ENCODE peak calls at places on chromosome 14, in ten cellular contexts. A is T-helper 2 cell; K is head of caudate nucleus; I is CD8-positive, alpha-beta T cell; U is HS-5; C is iPS-NIHi11; B is activated T-helper 9 cell treated with anti-CD3 and anti-CD28 coated beads, Interleukin-2, amount 50 U/mL, for 16 hours; V is T-helper 1 cell; R is fibroblast of the conjunctiva; E is T-helper 9 cell. G is an unnamed sample.

GRCh38 chr14:21840765-21841164 is 167.1 kb upstream of the OR4E1 start:
- DNase-seq in A (peak; percentile 7), K (no peak), I (no peak), U (no peak), C (no peak), B (no peak), V (no peak), R (no peak), E (no peak), G (peak; percentile 7)

GRCh38 chr14:26765768-26766550 is 168.1 kb upstream of the NOVA1 start:
- DNase-seq in A (no peak), K (no peak), I (no peak), U (peak; percentile 90), C (no peak), B (no peak), V (no peak), R (peak; percentile 95), E (no peak), G (peak; percentile 34)

GRCh38 chr14:96039633-96040311 is 610 bp downstream of the C14orf132 start:
- DNase-seq in A (no peak), K (peak; percentile 43), I (peak; percentile 51), U (no peak), C (peak; percentile 50), B (no peak), V (no peak), R (no peak), E (no peak), G (no peak)

GRCh38 chr14:89540009-89540829 is 123.2 kb upstream of the FOXN3 start:
- DNase-seq in A (no peak), K (no peak), I (no peak), U (no peak), C (no peak), B (no peak), V (no peak), R (no peak), E (no peak), G (peak; percentile 15)

GRCh38 chr14:87794566-87794965 is 198.4 kb downstream of the GALC start:
- DNase-seq in A (no peak), K (no peak), I (no peak), U (no peak), C (no peak), B (no peak), V (no peak), R (no peak), E (no peak), G (no peak)

GRCh38 chr14:91405241-91405721 is 12.3 kb downstream of the CCDC88C start:
- DNase-seq in A (peak; percentile 79), K (no peak), I (peak; percentile 78), U (no peak), C (no peak), B (peak; percentile 60), V (peak; percentile 51), R (no peak), E (peak; percentile 62), G (no peak)

GRCh38 chr14:103854822-103855733 is 7.7 kb upstream of the PPP1R13B start:
- DNase-seq in A (no peak), K (no peak), I (no peak), U (no peak), C (peak; percentile 80), B (no peak), V (no peak), R (no peak), E (no peak), G (peak; percentile 55)

GRCh38 chr14:99604766-99605298 is 825 bp upstream of the CCDC85C start:
- DNase-seq in A (no peak), K (no peak), I (no peak), U (no peak), C (peak; percentile 68), B (peak; percentile 20), V (no peak), R (no peak), E (no peak), G (peak; percentile 37)

GRCh38 chr14:65847065-65847847 is 434.7 kb downstream of the FUT8 start:
- DNase-seq in A (peak; percentile 84), K (no peak), I (peak; percentile 80), U (no peak), C (no peak), B (peak; percentile 39), V (peak; percentile 65), R (no peak), E (peak; percentile 56), G (no peak)

G was measured in MCF 10A.